ENCODE peak calls at places on chromosome 15, in nine cellular contexts. O, V, S, A, T, X, I, F and C are unnamed samples.

GRCh38 chr15:35289029-35289617 is 204.0 kb upstream of the NANOGP8 start:
- DNase-seq in O (peak; percentile 9), V (no peak), S (no peak), A (no peak), T (no peak), X (peak; percentile 58), I (peak; percentile 79), F (peak; percentile 71), C (no peak)

GRCh38 chr15:48360841-48361240 is 29.6 kb downstream of the DUT start:
- DNase-seq in O (no peak), V (no peak), S (no peak), A (no peak), T (no peak), X (no peak), I (peak; percentile 9), F (no peak), C (no peak)

GRCh38 chr15:92906563-92907081 is 6.5 kb downstream of the CHD2 start:
- DNase-seq in O (peak; percentile 11), V (no peak), S (no peak), A (no peak), T (no peak), X (no peak), I (no peak), F (peak; percentile 77), C (no peak)

GRCh38 chr15:33315044-33315443 is 4.3 kb downstream of the RYR3 start:
- DNase-seq in O (no peak), V (no peak), S (no peak), A (no peak), T (no peak), X (no peak), I (peak; percentile 36), F (no peak), C (no peak)

GRCh38 chr15:58212909-58213526 is 74.8 kb downstream of the AQP9 start:
- DNase-seq in O (no peak), V (no peak), S (no peak), A (no peak), T (no peak), X (no peak), I (peak; percentile 54), F (peak; percentile 56), C (no peak)

GRCh38 chr15:93854088-93854487 is 377.3 kb upstream of the MCTP2 start:
- DNase-seq in O (no peak), V (no peak), S (no peak), A (no peak), T (no peak), X (no peak), I (no peak), F (no peak), C (no peak)

GRCh38 chr15:27183182-27183581 is 212.2 kb downstream of the GABRG3 start:
- DNase-seq in O (no peak), V (no peak), S (no peak), A (no peak), T (no peak), X (peak; percentile 45), I (no peak), F (no peak), C (no peak)

GRCh38 chr15:65655026-65655425 is 33.3 kb downstream of the SLC24A1 start:
- DNase-seq in O (no peak), V (no peak), S (no peak), A (no peak), T (no peak), X (no peak), I (no peak), F (no peak), C (no peak)

GRCh38 chr15:94305133-94305532 is 73.8 kb downstream of the MCTP2 start:
- DNase-seq in O (no peak), V (no peak), S (no peak), A (no peak), T (no peak), X (no peak), I (no peak), F (no peak), C (no peak)

GRCh38 chr15:97750071-97750470 is 210.4 kb upstream of the ARRDC4 start:
- DNase-seq in O (no peak), V (no peak), S (no peak), A (no peak), T (no peak), X (no peak), I (no peak), F (no peak), C (no peak)

GRCh38 chr15:33115191-33115861 is 79.2 kb downstream of the FMN1 start:
- DNase-seq in O (no peak), V (no peak), S (no peak), A (no peak), T (no peak), X (no peak), I (peak; percentile 8), F (no peak), C (no peak)

GRCh38 chr15:71448688-71449114 is 333.4 kb downstream of the THSD4 start:
- DNase-seq in O (peak; percentile 79), V (peak; percentile 60), S (peak; percentile 22), A (no peak), T (no peak), X (peak; percentile 47), I (peak; percentile 79), F (peak; percentile 87), C (no peak)

GRCh38 chr15:64532921-64533320 is 72.5 kb downstream of the ZNF609 start:
- DNase-seq in O (no peak), V (no peak), S (no peak), A (peak; percentile 40), T (no peak), X (no peak), I (no peak), F (no peak), C (no peak)

DNA sequence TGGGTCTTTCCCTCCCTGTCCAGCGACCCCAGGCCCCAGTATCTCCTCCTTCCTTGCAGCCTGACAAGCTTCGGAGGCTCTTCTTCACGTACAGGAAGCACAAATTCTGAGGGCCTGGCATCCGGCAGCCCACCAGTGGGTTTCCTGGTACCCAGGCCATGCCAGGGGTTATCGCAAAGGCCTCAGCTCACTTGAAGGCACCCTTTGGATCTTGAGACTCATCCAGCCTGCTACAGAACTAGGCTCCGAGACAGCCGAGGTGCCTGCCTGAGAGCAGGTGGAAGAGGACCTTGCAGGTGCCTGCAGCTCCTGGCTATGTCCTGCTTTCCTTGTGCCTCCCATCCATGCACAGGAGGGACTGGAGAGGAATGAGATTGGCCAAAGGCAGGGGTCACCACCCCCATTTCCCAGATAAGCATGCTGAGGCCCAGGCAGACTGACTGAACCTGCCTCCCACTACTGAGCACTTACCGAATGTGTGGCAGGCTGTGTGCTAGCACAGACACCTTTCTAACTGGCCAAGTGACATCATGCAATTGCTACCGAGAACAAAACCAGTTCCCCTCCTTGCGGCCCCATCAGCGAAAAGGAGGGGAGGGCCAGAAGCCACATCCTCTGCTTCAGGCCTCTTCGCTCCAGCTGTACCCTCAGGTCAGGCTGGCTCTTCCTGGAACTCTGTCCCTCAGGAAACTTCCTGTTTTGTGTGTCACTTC is 11.2 kb downstream of the SH2D7 start:
- DNase-seq in O (no peak), V (peak; percentile 41), S (peak; percentile 61), A (peak; percentile 51), T (peak; percentile 82), X (no peak), I (no peak), F (no peak), C (no peak)
- TF ChIP-seq POLR2AphosphoS5 in O (no peak), V (peak; percentile 31), S (no peak), A (peak; percentile 40), T (no peak), X (no peak), I (no peak), F (no peak), C (no peak)

DNA sequence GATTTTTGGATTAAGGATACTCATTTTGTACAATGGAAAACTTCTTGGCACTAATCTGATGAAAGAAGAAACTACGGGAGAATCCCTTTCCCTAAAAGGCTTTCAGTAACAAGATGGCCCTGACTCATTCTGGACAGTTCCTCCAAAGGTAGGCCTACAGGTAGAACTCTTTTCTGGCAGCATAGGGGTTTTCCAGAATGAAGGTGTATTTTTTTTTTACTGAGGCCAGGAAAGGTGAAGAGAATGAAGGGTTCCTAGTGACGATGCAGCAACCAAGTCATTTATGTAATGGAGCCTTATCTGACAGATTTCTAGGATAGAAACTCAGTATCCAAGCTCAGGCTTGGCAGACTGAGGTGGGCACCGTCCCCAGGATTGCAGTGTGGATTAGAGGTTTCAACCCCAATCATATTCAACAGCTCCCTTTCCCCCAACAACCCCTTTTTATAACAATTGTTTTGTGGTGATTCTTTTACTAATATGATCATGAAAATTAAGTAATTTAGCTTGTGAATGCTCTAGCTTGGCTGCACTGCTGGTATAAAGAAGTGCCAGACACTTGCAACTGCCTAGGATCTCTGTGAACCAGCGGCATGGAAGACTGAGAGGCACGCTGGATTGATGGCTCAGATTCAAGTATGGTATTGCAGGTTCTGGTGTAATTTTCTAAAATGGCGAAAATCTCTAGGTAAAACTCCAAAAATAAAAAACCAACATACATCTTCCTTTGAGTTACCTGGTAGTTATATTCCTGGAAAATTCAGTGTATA is 8.7 kb upstream of the TRIM69 start:
- DNase-seq in O (no peak), V (no peak), S (no peak), A (no peak), T (no peak), X (no peak), I (no peak), F (no peak), C (no peak)
- H3K4me1 ChIP-seq in O (no peaks in the 10 kb centered on the region), V (peaks cover 12% of the 10 kb centered on the region), S (peaks cover 57% of the 10 kb centered on the region), A (peaks cover 48% of the 10 kb centered on the region), T (peaks cover 85% of the 10 kb centered on the region), X (peaks cover 17% of the 10 kb centered on the region), I (peaks cover 5% of the 10 kb centered on the region), F (peaks cover 32% of the 10 kb centered on the region), C (peaks cover 56% of the 10 kb centered on the region)

GRCh38 chr15:60479361-60479684 is 381 bp upstream of the ICE2 start:
- DNase-seq in O (no peak), V (no peak), S (no peak), A (no peak), T (no peak), X (no peak), I (no peak), F (no peak), C (no peak)
- TF ChIP-seq POLR2AphosphoS5 in O (no peak), V (no peak), S (no peak), A (no peak), T (no peak), X (no peak), I (no peak), F (no peak), C (no peak)

GRCh38 chr15:68815598-68815997 is 5.1 kb downstream of the ANP32A start:
- DNase-seq in O (no peak), V (no peak), S (no peak), A (peak; percentile 53), T (no peak), X (no peak), I (no peak), F (no peak), C (no peak)

GRCh38 chr15:68817304-68818087 is 3.2 kb downstream of the ANP32A start:
- DNase-seq in O (peak; percentile 71), V (peak; percentile 81), S (peak; percentile 79), A (peak; percentile 76), T (peak; percentile 93), X (peak; percentile 76), I (peak; percentile 66), F (peak; percentile 62), C (no peak)

GRCh38 chr15:68816795-68817303 is 3.8 kb downstream of the ANP32A start:
- DNase-seq in O (no peak), V (no peak), S (peak; percentile 55), A (peak; percentile 44), T (no peak), X (no peak), I (no peak), F (peak; percentile 33), C (no peak)

GRCh38 chr15:68814596-68814995 is 6.1 kb downstream of the ANP32A start:
- DNase-seq in O (no peak), V (no peak), S (no peak), A (no peak), T (no peak), X (no peak), I (no peak), F (no peak), C (no peak)

GRCh38 chr15:68816158-68816557 is 4.5 kb downstream of the ANP32A start:
- DNase-seq in O (no peak), V (no peak), S (no peak), A (no peak), T (no peak), X (no peak), I (no peak), F (no peak), C (no peak)
- H3K4me1 ChIP-seq in O (peaks cover 18% of the 10 kb centered on the region), V (peaks cover 50% of the 10 kb centered on the region), S (peaks cover 42% of the 10 kb centered on the region), A (peaks cover 34% of the 10 kb centered on the region), T (peaks cover 59% of the 10 kb centered on the region), X (peaks cover 10% of the 10 kb centered on the region), I (peaks cover 50% of the 10 kb centered on the region), F (peaks cover 9% of the 10 kb centered on the region), C (peaks cover 46% of the 10 kb centered on the region)